ENCODE peak calls at places on chromosomes 7 and 10, in six cellular contexts. T, U, M, Z, Y and L are unnamed samples.

GRCh38 chr10:133390597-133391248 is 3.2 kb upstream of the MTG1 start:
- DNase-seq in Y (no peak), Z (peak), T (peak), U (no peak), M (peak), L (no peak)

GRCh38 chr7:38660427-38661099 is 29.4 kb upstream of the AMPH start:
- DNase-seq in T (no peak), Z (no peak), U (peak), M (peak), Y (peak), L (peak)

GRCh38 chr10:73225518-73225917 is 21.5 kb downstream of the DNAJC9 start:
- DNase-seq in T (no peak), Y (no peak), M (peak), U (no peak), Z (no peak), L (no peak)

GRCh38 chr7:156578978-156579430 is 61.6 kb upstream of the RNF32 start:
- DNase-seq in M (no peak), Y (no peak), U (no peak), T (no peak), Z (no peak), L (no peak)

GRCh38 chr7:28836661-28837060 is 121.5 kb downstream of the TRIL start:
- DNase-seq in M (no peak), Z (no peak), T (no peak), Y (no peak), U (no peak), L (no peak)

GRCh38 chr10:93465806-93466675 is 16.1 kb downstream of the MYOF start:
- DNase-seq in M (peak), U (no peak), Z (peak), T (no peak), Y (no peak), L (peak)

GRCh38 chr10:77004917-77005564 is 632.6 kb downstream of the KCNMA1 start:
- DNase-seq in Y (peak), M (peak), T (no peak), Z (no peak), U (peak), L (peak)

GRCh38 chr10:178208-178607 is 43.0 kb downstream of the ZMYND11 start:
- DNase-seq in T (no peak), M (peak), Z (no peak), Y (peak), U (no peak), L (peak)

GRCh38 chr7:31782411-31782991 is 95.5 kb downstream of the PPP1R17 start:
- DNase-seq in Y (peak), U (peak), Z (no peak), M (peak), T (no peak), L (peak)

GRCh38 chr10:119973261-119973660 is 80.7 kb downstream of the SEC23IP start:
- DNase-seq in U (no peak), T (no peak), M (peak), Y (no peak), Z (no peak), L (no peak)

GRCh38 chr7:155263522-155264197 is 34.0 kb upstream of the INSIG1 start:
- DNase-seq in T (no peak), Z (no peak), Y (no peak), M (no peak), U (no peak), L (no peak)

GRCh38 chr10:116316533-116316932 is 7.7 kb upstream of the CCDC172 start:
- DNase-seq in T (no peak), U (no peak), Y (no peak), Z (no peak), M (no peak), L (no peak)

GRCh38 chr10:360653-361052 is 225.4 kb downstream of the ZMYND11 start:
- DNase-seq in Z (no peak), Y (no peak), T (no peak), U (no peak), M (no peak), L (no peak)

GRCh38 chr7:27515933-27516332 is 146.8 kb downstream of the HIBADH start:
- DNase-seq in U (no peak), Z (no peak), T (no peak), M (no peak), Y (no peak), L (no peak)

GRCh38 chr10:23432639-23433038 is 6.2 kb upstream of the OTUD1 start:
- DNase-seq in U (no peak), Y (no peak), T (no peak), Z (no peak), M (no peak), L (no peak)

GRCh38 chr7:30660331-30661255 is 21.7 kb downstream of the CRHR2 start:
- DNase-seq in M (no peak), Y (no peak), T (no peak), Z (no peak), U (no peak), L (no peak)

GRCh38 chr10:72275351-72276012 is 1.8 kb downstream of the DDIT4 start:
- DNase-seq in U (no peak), Z (no peak), Y (no peak), M (peak), T (no peak), L (no peak)